ENCODE peak calls at places on chromosomes 4 and X, in six cellular contexts. O is astrocyte of the cerebellum, X is breast epithelium, P is choroid plexus epithelial cell, E is ELF-1, N is germinal center. R is an unnamed sample.

GRCh38 chrX:27086221-27086620 is 376.9 kb downstream of the PPP4R3C start:
- DNase-seq in O (no peak), X (no peak), P (no peak), E (no peak), N (no peak), R (no peak)

GRCh38 chr4:64713256-64713840 is 304.1 kb upstream of the TECRL start:
- DNase-seq in O (peak), X (no peak), P (peak), E (no peak), N (peak), R (no peak)

GRCh38 chrX:147476008-147476407 is 435.7 kb upstream of the FMR1 start:
- DNase-seq in O (no peak), X (no peak), P (peak), E (peak), N (no peak), R (no peak)

GRCh38 chr4:150782921-150783320 is 201.0 kb downstream of the MAB21L2 start:
- DNase-seq in O (no peak), X (no peak), P (peak), E (no peak), N (no peak), R (no peak)

GRCh38 chr4:55661398-55662056 is 25.4 kb upstream of the NMU start:
- DNase-seq in O (no peak), X (no peak), P (no peak), E (no peak), N (no peak), R (no peak)

GRCh38 chr4:185096032-185096653 is 46.9 kb upstream of the SLC25A4 start:
- DNase-seq in O (peak), X (no peak), P (peak), E (no peak), N (peak), R (no peak)

GRCh38 chr4:24704152-24704551 is 91.2 kb upstream of the SOD3 start:
- DNase-seq in O (no peak), X (no peak), P (no peak), E (peak), N (no peak), R (no peak)

GRCh38 chrX:24990585-24990984 is 25.2 kb downstream of the ARX start:
- DNase-seq in O (peak), X (no peak), P (peak), E (no peak), N (no peak), R (no peak)

GRCh38 chr4:71229477-71230257 is 109.2 kb upstream of the SLC4A4 start:
- DNase-seq in O (peak), X (no peak), P (peak), E (peak), N (no peak), R (no peak)

GRCh38 chr4:151687021-151687640 is 73.7 kb downstream of the GATB start:
- DNase-seq in O (no peak), X (no peak), P (no peak), E (peak), N (no peak), R (no peak)

GRCh38 chr4:66574145-66574978 is 904.1 kb upstream of the EPHA5 start:
- DNase-seq in O (peak), X (no peak), P (peak), E (no peak), N (no peak), R (no peak)

GRCh38 chr4:1711055-1711905 is 839 bp downstream of the SLBP start:
- DNase-seq in O (no peak), X (no peak), P (peak), E (peak), N (no peak), R (peak)

GRCh38 chr4:13543091-13543581 is 1.2 kb downstream of the NKX3-2 start:
- DNase-seq in O (no peak), X (no peak), P (no peak), E (no peak), N (no peak), R (no peak)

GRCh38 chrX:28498658-28499057 is 88.6 kb upstream of the IL1RAPL1 start:
- DNase-seq in O (no peak), X (no peak), P (peak), E (peak), N (no peak), R (no peak)

GRCh38 chr4:172683016-172683415 is 485.6 kb upstream of the GALNT7 start:
- DNase-seq in O (peak), X (no peak), P (peak), E (no peak), N (no peak), R (no peak)

GRCh38 chr4:7598939-7599790 is 164.4 kb upstream of the PSAPL1 start:
- DNase-seq in O (no peak), X (no peak), P (no peak), E (no peak), N (no peak), R (no peak)

GRCh38 chr4:56844817-56845580 is 23.5 kb upstream of the SPINK2 start:
- DNase-seq in O (no peak), X (no peak), P (peak), E (peak), N (no peak), R (no peak)

GRCh38 chr4:150828159-150828558 is 186.9 kb downstream of the LRBA start:
- DNase-seq in O (no peak), X (no peak), P (no peak), E (no peak), N (peak), R (no peak)

GRCh38 chr4:128477540-128477939 is 189.9 kb upstream of the PGRMC2 start:
- DNase-seq in O (no peak), X (no peak), P (no peak), E (no peak), N (no peak), R (no peak)

GRCh38 chr4:94833394-94833793 is 75.6 kb downstream of the BMPR1B start:
- DNase-seq in O (no peak), X (no peak), P (peak), E (no peak), N (no peak), R (no peak)

GRCh38 chr4:77819409-77819835 is 254 bp upstream of the CNOT6L start:
- DNase-seq in O (no peak), X (no peak), P (peak), E (peak), N (peak), R (no peak)

GRCh38 chr4:78954048-78954666 is 14.9 kb upstream of the PAQR3 start:
- DNase-seq in O (no peak), X (no peak), P (peak), E (peak), N (no peak), R (no peak)

GRCh38 chr4:149173241-149174013 is 642.2 kb downstream of the IQCM start:
- DNase-seq in O (no peak), X (no peak), P (peak), E (no peak), N (no peak), R (no peak)

GRCh38 chr4:2790583-2791517 is 2.0 kb upstream of the SH3BP2 start:
- DNase-seq in O (no peak), X (peak), P (no peak), E (peak), N (no peak), R (no peak)

GRCh38 chr4:40843696-40844095 is 93.9 kb downstream of the NSUN7 start:
- DNase-seq in O (no peak), X (no peak), P (no peak), E (peak), N (no peak), R (no peak)

GRCh38 chrX:72351606-72352338 is 46.1 kb upstream of the CITED1 start:
- DNase-seq in O (peak), X (no peak), P (no peak), E (no peak), N (no peak), R (no peak)

GRCh38 chr4:123114915-123115756 is 192.7 kb upstream of the NUDT6 start:
- DNase-seq in O (no peak), X (no peak), P (no peak), E (no peak), N (no peak), R (no peak)

GRCh38 chrX:149453030-149453429 is 52.1 kb downstream of the IDS start:
- DNase-seq in O (no peak), X (no peak), P (peak), E (peak), N (no peak), R (no peak)

GRCh38 chr4:47839259-47839658 is 1.4 kb upstream of the CORIN start:
- DNase-seq in O (no peak), X (no peak), P (peak), E (peak), N (peak), R (no peak)

GRCh38 chr4:184857446-184858121 is 31.8 kb upstream of the ACSL1 start:
- DNase-seq in O (no peak), X (no peak), P (no peak), E (no peak), N (no peak), R (no peak)

GRCh38 chrX:45761920-45762319 is 561.2 kb upstream of the DIPK2B start:
- DNase-seq in O (no peak), X (no peak), P (no peak), E (no peak), N (no peak), R (no peak)

GRCh38 chr4:1494416-1495315 is 88.4 kb upstream of the NKX1-1 start:
- DNase-seq in O (no peak), X (no peak), P (no peak), E (no peak), N (no peak), R (no peak)

GRCh38 chr4:173436866-173437265 is 38.0 kb upstream of the SCRG1 start:
- DNase-seq in O (no peak), X (no peak), P (no peak), E (no peak), N (no peak), R (no peak)

GRCh38 chrX:153476628-153477027 is 6.3 kb upstream of the HAUS7 start:
- DNase-seq in O (no peak), X (no peak), P (no peak), E (peak), N (no peak), R (no peak)

GRCh38 chr4:184472540-184473264 is 1.6 kb downstream of the IRF2 start:
- DNase-seq in O (no peak), X (peak), P (peak), E (peak), N (peak), R (peak)

GRCh38 chrX:44105228-44105913 is 132.2 kb upstream of the NDP start:
- DNase-seq in O (no peak), X (no peak), P (no peak), E (peak), N (no peak), R (no peak)

GRCh38 chrX:53481816-53482485 is 47.8 kb upstream of the HSD17B10 start:
- DNase-seq in O (peak), X (no peak), P (peak), E (peak), N (peak), R (no peak)

GRCh38 chrX:29911673-29912072 is 303.7 kb upstream of the MAGEB2 start:
- DNase-seq in O (no peak), X (no peak), P (no peak), E (no peak), N (no peak), R (no peak)

GRCh38 chr4:182093431-182093831 is 149.8 kb upstream of the TENM3 start:
- DNase-seq in O (peak), X (no peak), P (peak), E (no peak), N (no peak), R (no peak)

R was measured in ascending aorta.